ENCODE peak calls at places on chromosomes 3 and 15, in four cellular contexts. One of them, this sample, is unnamed.

GRCh38 chr3:196641278-196642058 is 2.0 kb downstream of the NRROS start:
- DNase-seq in WTC11: no peak
- DNase-seq in HepG2: no peak
- DNase-seq in GM12878: no peak
- DNase-seq in this sample: no peak

GRCh38 chr3:120137548-120137947 is 43.3 kb upstream of the GSK3B start:
- DNase-seq in WTC11: no peak
- DNase-seq in HepG2: no peak
- DNase-seq in GM12878: no peak
- DNase-seq in this sample: no peak

GRCh38 chr3:32569540-32570425 is 875 bp downstream of the DYNC1LI1 start:
- DNase-seq in WTC11: peak
- DNase-seq in HepG2: peak
- DNase-seq in GM12878: no peak
- DNase-seq in this sample: peak

GRCh38 chr3:171458857-171459129 is 1.4 kb downstream of the TNIK start:
- DNase-seq in WTC11: peak
- DNase-seq in HepG2: no peak
- DNase-seq in GM12878: no peak
- DNase-seq in this sample: no peak

GRCh38 chr3:173396191-173397041 is 1.1 kb upstream of the NLGN1 start:
- DNase-seq in WTC11: peak
- DNase-seq in HepG2: no peak
- DNase-seq in GM12878: no peak
- DNase-seq in this sample: no peak

GRCh38 chr15:36254446-36254845 is 325.0 kb upstream of the CDIN1 start:
- DNase-seq in WTC11: no peak
- DNase-seq in HepG2: no peak
- DNase-seq in GM12878: no peak
- DNase-seq in this sample: no peak

GRCh38 chr3:111509308-111509707 is 32.7 kb upstream of the CD96 start:
- DNase-seq in WTC11: no peak
- DNase-seq in HepG2: no peak
- DNase-seq in GM12878: no peak
- DNase-seq in this sample: no peak

GRCh38 chr3:168071535-168071934 is 24.2 kb downstream of the GOLIM4 start:
- DNase-seq in WTC11: no peak
- DNase-seq in HepG2: no peak
- DNase-seq in GM12878: no peak
- DNase-seq in this sample: no peak

GRCh38 chr15:37289109-37289765 is 188.9 kb upstream of the MEIS2 start:
- DNase-seq in WTC11: peak
- DNase-seq in HepG2: peak
- DNase-seq in GM12878: no peak
- DNase-seq in this sample: no peak

GRCh38 chr3:118239253-118239652 is 795.4 kb downstream of the IGSF11 start:
- DNase-seq in WTC11: no peak
- DNase-seq in HepG2: no peak
- DNase-seq in GM12878: no peak
- DNase-seq in this sample: no peak

GRCh38 chr3:13197281-13197680 is 124.1 kb upstream of the IQSEC1 start:
- DNase-seq in WTC11: no peak
- DNase-seq in HepG2: no peak
- DNase-seq in GM12878: no peak
- DNase-seq in this sample: no peak

GRCh38 chr3:115986555-115987207 is 363.4 kb downstream of the GAP43 start:
- DNase-seq in WTC11: peak
- DNase-seq in HepG2: peak
- DNase-seq in GM12878: no peak
- DNase-seq in this sample: peak

GRCh38 chr3:164199982-164200823 is 878.1 kb downstream of the SI start:
- DNase-seq in WTC11: no peak
- DNase-seq in HepG2: no peak
- DNase-seq in GM12878: no peak
- DNase-seq in this sample: no peak

GRCh38 chr3:74434406-74434805 is 180.1 kb downstream of the CNTN3 start:
- DNase-seq in WTC11: no peak
- DNase-seq in HepG2: no peak
- DNase-seq in GM12878: no peak
- DNase-seq in this sample: no peak

GRCh38 chr3:11212301-11212613 is 58.0 kb downstream of the HRH1 start:
- DNase-seq in WTC11: no peak
- DNase-seq in HepG2: no peak
- DNase-seq in GM12878: no peak
- DNase-seq in this sample: no peak

GRCh38 chr3:33773627-33774026 is 24.8 kb upstream of the PDCD6IP start:
- DNase-seq in WTC11: no peak
- DNase-seq in HepG2: no peak
- DNase-seq in GM12878: no peak
- DNase-seq in this sample: no peak

GRCh38 chr3:120181632-120182031 is 87.4 kb upstream of the GSK3B start:
- DNase-seq in WTC11: no peak
- DNase-seq in HepG2: no peak
- DNase-seq in GM12878: no peak
- DNase-seq in this sample: no peak

GRCh38 chr15:40092416-40093223 is 16.1 kb downstream of the BMF start:
- DNase-seq in WTC11: no peak
- DNase-seq in HepG2: peak
- DNase-seq in GM12878: no peak
- DNase-seq in this sample: no peak

GRCh38 chr3:189049458-189050231 is 122.1 kb upstream of the TPRG1 start:
- DNase-seq in WTC11: peak
- DNase-seq in HepG2: no peak
- DNase-seq in GM12878: no peak
- DNase-seq in this sample: no peak

GRCh38 chr15:68386587-68387287 is 45.2 kb downstream of the ITGA11 start:
- DNase-seq in WTC11: no peak
- DNase-seq in HepG2: no peak
- DNase-seq in GM12878: no peak
- DNase-seq in this sample: no peak

GRCh38 chr3:133956333-133956732 is 60.7 kb upstream of the RAB6B start:
- DNase-seq in WTC11: no peak
- DNase-seq in HepG2: no peak
- DNase-seq in GM12878: no peak
- DNase-seq in this sample: no peak

GRCh38 chr3:63132456-63133250 is 145.5 kb upstream of the SYNPR start:
- DNase-seq in WTC11: no peak
- DNase-seq in HepG2: no peak
- DNase-seq in GM12878: no peak
- DNase-seq in this sample: no peak

GRCh38 chr3:136547293-136547692 is 204.9 kb downstream of the STAG1 start:
- DNase-seq in WTC11: no peak
- DNase-seq in HepG2: no peak
- DNase-seq in GM12878: peak
- DNase-seq in this sample: no peak

GRCh38 chr3:121431717-121432517 is 113.9 kb downstream of the POLQ start:
- DNase-seq in WTC11: no peak
- DNase-seq in HepG2: peak
- DNase-seq in GM12878: peak
- DNase-seq in this sample: no peak
- TF ChIP-seq CREB1 in WTC11: no peak
- TF ChIP-seq CREB1 in HepG2: no peak
- TF ChIP-seq CREB1 in GM12878: peak
- TF ChIP-seq CREB1 in this sample: no peak

GRCh38 chr3:161925749-161926360 is 429.2 kb downstream of the OTOL1 start:
- DNase-seq in WTC11: no peak
- DNase-seq in HepG2: no peak
- DNase-seq in GM12878: no peak
- DNase-seq in this sample: no peak

GRCh38 chr3:161914703-161915102 is 418.1 kb downstream of the OTOL1 start:
- DNase-seq in WTC11: peak
- DNase-seq in HepG2: peak
- DNase-seq in GM12878: no peak
- DNase-seq in this sample: no peak

GRCh38 chr3:161915283-161915682 is 418.7 kb downstream of the OTOL1 start:
- DNase-seq in WTC11: no peak
- DNase-seq in HepG2: no peak
- DNase-seq in GM12878: no peak
- DNase-seq in this sample: no peak

DNA sequence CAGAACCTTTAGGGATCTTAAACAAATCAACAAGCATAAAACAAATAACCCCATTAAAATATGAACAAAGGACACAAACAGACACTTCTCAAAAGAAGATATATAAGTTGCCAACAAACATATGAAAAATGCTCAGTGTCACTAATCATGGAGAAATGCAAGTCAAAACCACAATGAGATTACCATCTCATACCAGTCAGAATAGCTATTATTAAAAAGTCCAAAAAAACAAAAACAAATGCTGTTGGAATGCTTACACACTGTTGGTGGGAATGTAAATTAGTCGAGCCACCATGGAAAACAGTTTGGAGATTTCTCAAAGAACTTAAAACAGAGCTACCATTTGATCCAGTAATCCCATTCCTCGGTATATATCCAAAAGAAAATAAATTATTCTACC is 423.6 kb downstream of the OTOL1 start:
- DNase-seq in WTC11: no peak
- DNase-seq in HepG2: no peak
- DNase-seq in GM12878: no peak
- DNase-seq in this sample: no peak
- TF ChIP-seq ESRRA in WTC11: no peak
- TF ChIP-seq ESRRA in HepG2: no peak
- TF ChIP-seq ESRRA in GM12878: no peak
- TF ChIP-seq ESRRA in this sample: no peak

DNA sequence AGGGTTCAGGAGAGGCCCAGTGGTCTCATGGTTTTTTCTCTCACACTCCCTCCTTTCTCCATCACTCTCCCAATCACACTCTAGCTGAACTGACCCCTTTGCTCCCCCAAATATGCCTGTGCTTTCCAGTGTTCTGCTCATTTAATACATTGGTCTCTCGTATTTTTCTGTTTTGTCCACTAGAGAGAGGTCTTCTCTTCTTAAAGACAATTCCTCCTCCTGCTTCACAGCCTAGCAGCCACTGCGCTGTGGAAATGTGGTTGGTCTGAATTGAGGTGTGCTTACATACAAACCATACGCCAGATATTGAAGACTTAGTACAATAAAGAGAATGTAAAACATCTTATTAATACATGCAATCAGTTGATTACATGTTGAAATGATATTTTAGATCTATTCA is 60.6 kb upstream of the XCR1 start:
- DNase-seq in WTC11: no peak
- DNase-seq in HepG2: no peak
- DNase-seq in GM12878: no peak
- DNase-seq in this sample: no peak
- TF ChIP-seq CREB1 in WTC11: no peak
- TF ChIP-seq CREB1 in HepG2: no peak
- TF ChIP-seq CREB1 in GM12878: no peak
- TF ChIP-seq CREB1 in this sample: no peak

GRCh38 chr3:187131981-187132380 is 7.3 kb downstream of the RPL39L start:
- DNase-seq in WTC11: no peak
- DNase-seq in HepG2: no peak
- DNase-seq in GM12878: no peak
- DNase-seq in this sample: no peak
- TF ChIP-seq ESRRA in WTC11: no peak
- TF ChIP-seq ESRRA in HepG2: no peak
- TF ChIP-seq ESRRA in GM12878: no peak
- TF ChIP-seq ESRRA in this sample: no peak

DNA sequence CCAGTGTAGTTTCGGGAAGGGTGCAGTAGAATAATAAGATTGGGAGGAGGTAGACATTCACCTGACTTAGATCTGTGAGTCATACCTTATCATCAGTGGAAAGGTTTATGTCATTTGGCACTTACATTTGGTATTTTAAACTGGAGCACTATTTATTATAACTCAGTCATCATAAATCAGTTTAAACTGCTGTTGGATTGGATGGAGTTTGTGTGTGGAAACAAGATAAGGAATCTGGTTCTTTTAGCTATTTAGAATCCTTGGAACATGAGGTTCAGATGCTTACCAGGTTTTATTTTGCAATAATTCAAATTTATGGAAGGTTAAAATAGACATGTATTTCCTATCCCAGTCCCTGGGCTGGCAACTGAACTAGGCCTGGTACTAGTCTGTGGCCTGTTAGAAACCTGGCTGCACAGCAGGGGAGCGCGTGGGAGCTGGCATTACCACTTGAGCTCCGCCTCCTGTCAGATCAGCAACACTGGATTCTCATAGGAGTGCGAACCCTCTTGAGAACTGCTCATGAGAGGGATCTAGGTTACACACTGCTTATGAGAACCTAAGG is 34.5 kb downstream of the ZFAND6 start:
- DNase-seq in WTC11: peak
- DNase-seq in HepG2: no peak
- DNase-seq in GM12878: no peak
- DNase-seq in this sample: peak
- TF ChIP-seq CREB1 in WTC11: no peak
- TF ChIP-seq CREB1 in HepG2: no peak
- TF ChIP-seq CREB1 in GM12878: no peak
- TF ChIP-seq CREB1 in this sample: no peak

DNA sequence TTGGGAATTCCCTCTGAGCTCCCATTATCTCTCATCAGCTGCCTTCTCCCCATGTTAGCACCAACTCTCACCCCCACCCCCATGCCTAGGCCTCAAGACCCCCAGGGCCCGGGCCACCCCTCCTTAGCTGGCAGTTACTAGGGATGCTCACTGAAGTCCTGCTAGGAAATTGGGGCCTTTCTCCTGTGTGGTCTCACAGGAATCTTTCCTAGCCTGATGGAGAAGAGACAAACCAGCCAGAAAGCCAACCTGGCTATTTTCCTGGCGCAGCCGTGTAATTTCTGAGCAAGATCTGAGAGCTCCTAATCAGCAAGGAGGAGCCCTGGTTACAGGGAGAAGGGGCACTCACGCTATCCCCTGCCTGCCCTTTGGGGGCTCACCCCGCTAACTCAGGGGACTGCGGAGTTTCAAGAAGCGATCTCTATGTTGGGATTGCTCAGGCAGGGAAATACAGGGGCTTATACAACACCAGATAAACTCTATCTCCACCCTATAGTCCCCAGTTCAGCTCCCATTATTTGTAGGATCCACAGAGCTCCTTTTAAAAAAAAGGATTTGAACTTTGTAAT is 25.1 kb downstream of the NR2F2 start:
- DNase-seq in WTC11: no peak
- DNase-seq in HepG2: no peak
- DNase-seq in GM12878: no peak
- DNase-seq in this sample: no peak
- TF ChIP-seq ESRRA in WTC11: no peak
- TF ChIP-seq ESRRA in HepG2: no peak
- TF ChIP-seq ESRRA in GM12878: no peak
- TF ChIP-seq ESRRA in this sample: no peak

DNA sequence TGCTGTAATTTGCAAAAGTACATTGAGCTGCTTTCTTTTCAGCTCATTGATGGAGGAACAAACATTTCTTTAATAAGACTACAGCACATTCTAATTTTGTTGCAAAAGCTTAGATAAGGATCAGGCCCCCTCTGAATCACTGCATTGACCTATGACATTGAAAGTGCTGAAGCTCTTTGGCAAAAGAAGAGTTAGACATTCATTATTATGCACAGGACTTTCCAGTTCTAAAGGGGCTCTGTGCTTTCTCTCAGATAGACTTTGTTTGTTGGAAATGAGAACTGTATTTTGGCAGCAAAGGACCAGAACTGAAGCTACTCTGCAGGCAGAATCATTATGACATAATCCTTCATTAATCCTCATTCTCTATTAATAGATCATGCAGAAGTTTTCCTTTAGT is 252.9 kb upstream of the SOX2 start:
- DNase-seq in WTC11: no peak
- DNase-seq in HepG2: no peak
- DNase-seq in GM12878: no peak
- DNase-seq in this sample: no peak
- TF ChIP-seq CREB1 in WTC11: no peak
- TF ChIP-seq CREB1 in HepG2: no peak
- TF ChIP-seq CREB1 in GM12878: no peak
- TF ChIP-seq CREB1 in this sample: no peak

GRCh38 chr15:86849563-86849962 is 769.9 kb downstream of the AGBL1 start:
- DNase-seq in WTC11: no peak
- DNase-seq in HepG2: no peak
- DNase-seq in GM12878: no peak
- DNase-seq in this sample: no peak
- TF ChIP-seq ESRRA in WTC11: no peak
- TF ChIP-seq ESRRA in HepG2: no peak
- TF ChIP-seq ESRRA in GM12878: no peak
- TF ChIP-seq ESRRA in this sample: no peak

This sample was measured in K562.